ENCODE peak calls at places on chromosomes 2 and 18, in eight cellular contexts. W is tibial nerve, Y is adrenal gland, D is esophagus squamous epithelium, A is stomach, R is body of pancreas, L is heart left ventricle, Z is GM12878. Q is an unnamed sample.
A peak's percentile ranks its signal among the peaks of the same experiment; 100 is the strongest.

GRCh38 chr2:200199576-200200263 is 106.8 kb upstream of the SPATS2L start:
- DNase-seq in R (no peak), A (no peak), W (no peak), D (no peak), Y (no peak), L (no peak), Z (no peak), Q (no peak)

GRCh38 chr2:197184959-197185586 is 125.5 kb downstream of the ANKRD44 start:
- DNase-seq in W (peak; percentile 23), A (peak; percentile 50), L (peak; percentile 91), Z (no peak), D (no peak), R (peak; percentile 82), Y (peak; percentile 98), Q (peak; percentile 94)

GRCh38 chr2:202269585-202269984 is 4.0 kb downstream of the NOP58 start:
- DNase-seq in W (no peak), D (no peak), L (no peak), R (no peak), Y (peak; percentile 47), Z (peak; percentile 17), A (no peak), Q (no peak)

GRCh38 chr18:43805646-43806194 is 528.4 kb upstream of the SYT4 start:
- DNase-seq in R (no peak), D (no peak), A (no peak), W (no peak), Y (no peak), L (peak; percentile 22), Z (no peak), Q (no peak)

GRCh38 chr2:96771792-96772618 is 11.3 kb downstream of the CNNM4 start:
- DNase-seq in Z (no peak), Y (no peak), L (no peak), R (peak; percentile 52), A (peak; percentile 86), D (no peak), W (no peak), Q (no peak)

GRCh38 chr2:178155524-178155923 is 38.8 kb upstream of the OSBPL6 start:
- DNase-seq in Y (no peak), D (no peak), A (no peak), Z (no peak), R (no peak), L (no peak), W (no peak), Q (no peak)

GRCh38 chr2:190513877-190514276 is 20.6 kb downstream of the NEMP2 start:
- DNase-seq in R (no peak), D (no peak), A (no peak), W (no peak), L (no peak), Y (no peak), Z (no peak), Q (no peak)

GRCh38 chr2:23574919-23575654 is 190.1 kb downstream of the KLHL29 start:
- DNase-seq in L (no peak), D (no peak), Y (peak; percentile 76), R (no peak), A (no peak), W (no peak), Z (no peak), Q (no peak)

GRCh38 chr2:96584017-96584416 is 47.5 kb downstream of the ARID5A start:
- DNase-seq in L (no peak), Y (no peak), R (no peak), Z (no peak), D (no peak), W (no peak), A (no peak), Q (no peak)

GRCh38 chr2:60484080-60484737 is 69.2 kb downstream of the BCL11A start:
- DNase-seq in D (no peak), R (peak; percentile 20), Z (no peak), L (peak; percentile 54), W (no peak), Y (no peak), A (no peak), Q (no peak)

GRCh38 chr2:25014631-25015030 is 27.2 kb upstream of the EFR3B start:
- DNase-seq in W (no peak), A (no peak), Y (no peak), R (no peak), L (no peak), D (no peak), Z (no peak), Q (no peak)

GRCh38 chr2:162333968-162334367 is 10.0 kb upstream of the GCA start:
- DNase-seq in Y (no peak), W (no peak), Z (no peak), R (peak; percentile 21), L (no peak), A (peak; percentile 38), D (no peak), Q (no peak)

GRCh38 chr2:184769038-184769437 is 170.7 kb downstream of the ZNF804A start:
- DNase-seq in A (no peak), R (no peak), L (no peak), Z (no peak), D (no peak), Y (no peak), W (no peak), Q (no peak)

GRCh38 chr2:70084973-70085710 is 2.1 kb upstream of the PCBP1 start:
- DNase-seq in W (no peak), D (no peak), L (no peak), R (peak; percentile 62), Y (peak; percentile 79), A (peak; percentile 68), Z (peak; percentile 76), Q (peak; percentile 64)

GRCh38 chr2:17160594-17160993 is 357.6 kb downstream of the RAD51AP2 start:
- DNase-seq in L (no peak), Z (no peak), Y (no peak), A (no peak), R (no peak), W (no peak), D (no peak), Q (no peak)

GRCh38 chr2:54677476-54678265 is 45.8 kb upstream of the EML6 start:
- DNase-seq in A (no peak), Y (no peak), R (no peak), L (no peak), W (no peak), D (no peak), Z (no peak), Q (no peak)

GRCh38 chr2:46268986-46269385 is 28.2 kb upstream of the EPAS1 start:
- DNase-seq in R (no peak), A (no peak), Y (no peak), W (no peak), D (no peak), L (no peak), Z (no peak), Q (no peak)

GRCh38 chr2:76958749-76959148 is 563.4 kb downstream of the LRRTM4 start:
- DNase-seq in Y (no peak), D (no peak), W (no peak), A (no peak), L (no peak), R (no peak), Z (no peak), Q (no peak)

GRCh38 chr2:43041661-43042360 is 184.6 kb downstream of the ZFP36L2 start:
- DNase-seq in L (no peak), A (no peak), R (peak; percentile 22), D (no peak), Y (peak; percentile 81), Z (no peak), W (no peak), Q (no peak)

GRCh38 chr18:51151568-51152511 is 45.6 kb downstream of the MEX3C start:
- DNase-seq in L (no peak), R (no peak), W (no peak), A (peak; percentile 35), D (no peak), Y (no peak), Z (no peak), Q (no peak)

GRCh38 chr2:71482055-71482454 is 28.7 kb downstream of the DYSF start:
- DNase-seq in D (no peak), Y (no peak), Z (no peak), R (no peak), A (no peak), W (no peak), L (no peak), Q (no peak)

GRCh38 chr2:101759162-101759561 is 61.7 kb downstream of the MAP4K4 start:
- DNase-seq in W (no peak), Y (no peak), L (no peak), Z (no peak), R (no peak), D (no peak), A (no peak), Q (no peak)

GRCh38 chr18:74495581-74496507 is at the start of gene CNDP2:
- DNase-seq in W (peak; percentile 100), D (peak; percentile 93), A (peak; percentile 100), Z (peak; percentile 96), L (peak; percentile 100), R (peak; percentile 100), Y (peak; percentile 100), Q (peak; percentile 99)
- TF ChIP-seq POLR2A in W (peak; percentile 91), D (no peak), A (no peak), Z (peak; percentile 86), L (peak; percentile 81), R (peak; percentile 71), Y (peak; percentile 73), Q (peak; percentile 70)

DNA sequence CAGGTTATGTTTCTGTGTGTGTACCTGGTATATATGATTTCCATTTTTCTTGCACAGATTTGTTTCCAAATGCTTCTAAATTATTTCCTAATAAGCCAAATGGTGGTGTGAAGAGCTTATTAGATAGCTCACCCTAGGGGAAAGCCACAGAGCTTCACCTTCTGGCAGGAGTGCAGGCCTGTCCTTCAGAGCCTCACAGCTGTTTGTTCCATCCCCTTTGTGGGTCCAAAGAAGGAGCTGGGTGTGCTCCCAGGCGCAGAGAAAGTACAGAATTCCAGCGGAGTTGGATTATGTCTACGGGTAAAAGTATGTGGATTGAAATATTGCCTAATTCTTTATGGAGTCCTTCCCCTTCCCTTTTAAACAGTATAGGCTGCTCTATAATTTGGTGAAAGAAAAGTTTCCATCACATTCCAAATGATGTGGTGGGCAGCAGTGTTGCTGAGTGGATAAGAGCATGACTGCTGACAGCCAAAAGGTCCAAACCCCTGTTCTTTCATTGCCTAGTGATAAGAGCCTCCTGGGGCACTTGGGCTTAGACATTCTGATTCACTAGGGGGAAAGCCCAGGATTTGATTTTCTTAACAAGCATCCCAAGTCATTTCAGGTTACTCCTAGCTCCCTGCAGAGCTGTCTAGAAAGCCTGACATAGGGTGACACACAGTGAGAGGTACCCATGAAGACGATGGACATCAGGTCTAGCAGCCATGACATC is 86.6 kb downstream of the WDSUB1 start:
- DNase-seq in A (no peak), L (no peak), D (no peak), R (no peak), Y (no peak), W (no peak), Z (no peak), Q (no peak)
- H3K27ac ChIP-seq in A (no peak overlapping the region), L (no peak overlapping the region), D (no peak overlapping the region), R (no peak overlapping the region), Y (no peak overlapping the region), W (no peak overlapping the region), Z (no peak overlapping the region), Q (no peak overlapping the region)

GRCh38 chr2:238475034-238475433 is 48.3 kb downstream of the ASB1 start:
- DNase-seq in W (no peak), D (no peak), A (no peak), R (no peak), Z (no peak), L (no peak), Y (peak; percentile 13), Q (no peak)
- H3K9me3 ChIP-seq in W (no peaks in the 10 kb centered on the region), D (no peaks in the 10 kb centered on the region), A (peaks cover 35% of the 10 kb centered on the region), R (no peaks in the 10 kb centered on the region), Z (peaks cover 2% of the 10 kb centered on the region), L (peaks cover 9% of the 10 kb centered on the region), Y (peaks cover 6% of the 10 kb centered on the region), Q (peaks cover 7% of the 10 kb centered on the region)

DNA sequence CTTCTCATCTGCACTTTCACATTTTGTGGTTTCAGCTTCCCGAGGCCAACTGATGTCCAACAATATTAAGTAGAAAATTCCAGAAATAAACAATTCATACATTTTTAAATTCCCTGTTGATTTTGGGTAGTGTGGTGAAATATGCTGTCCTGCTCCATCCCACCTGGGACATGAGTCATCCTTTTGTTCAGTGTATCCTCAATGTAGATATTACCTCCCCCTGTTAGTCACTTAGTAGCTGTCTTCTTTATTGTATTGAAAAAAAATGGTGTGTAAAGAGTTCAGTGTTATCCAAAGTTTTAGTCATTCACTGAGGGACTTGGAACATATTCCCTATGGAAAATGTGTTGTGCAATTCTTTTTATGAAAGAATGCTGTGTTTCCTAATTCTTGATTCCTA is 348.1 kb downstream of the SOCS6 start:
- DNase-seq in D (no peak), L (no peak), Y (no peak), W (no peak), A (no peak), Z (no peak), R (no peak), Q (no peak)
- TF ChIP-seq POLR2A in D (no peak), L (no peak), Y (no peak), W (no peak), A (no peak), Z (no peak), R (no peak), Q (no peak)